ENCODE peak calls at places on chromosome 4, in nine cellular contexts. B is prostate gland, Q is mesenchymal stem cell, T is left lung, E is spleen, X is adipocyte, G is heart right ventricle, S is mammary epithelial cell, R is thoracic aorta. C is an unnamed sample. For H3K36me3, the result is how much of the 10 kb centered on the place peaks cover.

GRCh38 chr4:86498560-86499166 is 95.5 kb upstream of the PTPN13 start:
- DNase-seq in Q (peak), E (no peak), S (peak), X (peak), R (no peak), T (no peak), B (peak), G (no peak), C (no peak)

GRCh38 chr4:41072021-41072777 is 142.1 kb downstream of the APBB2 start:
- DNase-seq in T (no peak), Q (peak), S (no peak), E (no peak), B (no peak), G (no peak), R (no peak), X (no peak), C (no peak)

GRCh38 chr4:52028970-52029369 is 8.8 kb upstream of the LRRC66 start:
- DNase-seq in Q (peak), B (no peak), S (peak), E (no peak), T (no peak), G (no peak), R (no peak), X (peak), C (no peak)

GRCh38 chr4:128858875-128859696 is 49.6 kb downstream of the JADE1 start:
- DNase-seq in R (no peak), T (no peak), S (no peak), E (no peak), X (peak), G (no peak), B (no peak), Q (peak), C (peak)

GRCh38 chr4:138636791-138637190 is 378.8 kb upstream of the NOCT start:
- DNase-seq in S (no peak), E (no peak), Q (no peak), G (no peak), X (no peak), T (no peak), B (no peak), R (no peak), C (no peak)

GRCh38 chr4:139873111-139873866 is 207.7 kb downstream of the MGST2 start:
- DNase-seq in Q (no peak), B (no peak), T (peak), E (no peak), G (no peak), X (peak), R (no peak), S (no peak), C (no peak)

GRCh38 chr4:3476936-3477749 is 14.0 kb downstream of the DOK7 start:
- DNase-seq in R (no peak), S (no peak), G (no peak), E (no peak), Q (no peak), X (no peak), T (no peak), B (no peak), C (no peak)

GRCh38 chr4:2402053-2402452 is 16.4 kb downstream of the ZFYVE28 start:
- DNase-seq in X (peak), S (peak), E (no peak), Q (peak), G (peak), B (peak), R (no peak), T (peak), C (no peak)

GRCh38 chr4:185567828-185568442 is 32.6 kb upstream of the PDLIM3 start:
- DNase-seq in R (no peak), E (no peak), B (peak), G (peak), T (peak), S (no peak), Q (peak), X (peak), C (no peak)

GRCh38 chr4:5730993-5731975 is 20.3 kb downstream of the EVC start:
- DNase-seq in E (no peak), S (no peak), Q (peak), B (no peak), G (no peak), T (no peak), R (no peak), X (no peak), C (no peak)

GRCh38 chr4:138558886-138559285 is 316.7 kb upstream of the SLC7A11 start:
- DNase-seq in E (no peak), Q (no peak), S (no peak), G (no peak), R (no peak), T (no peak), B (no peak), X (peak), C (no peak)

GRCh38 chr4:12555011-12555410 is 929.1 kb downstream of the RAB28 start:
- DNase-seq in T (no peak), E (no peak), R (no peak), S (peak), Q (peak), B (no peak), X (no peak), G (no peak), C (no peak)

GRCh38 chr4:153651961-153652784 is 31.9 kb upstream of the TLR2 start:
- DNase-seq in X (peak), E (no peak), T (no peak), G (no peak), S (peak), Q (no peak), B (no peak), R (no peak), C (no peak)

GRCh38 chr4:15729910-15730533 is 27.2 kb downstream of the BST1 start:
- DNase-seq in S (peak), X (peak), R (no peak), T (no peak), Q (peak), E (no peak), G (no peak), B (peak), C (no peak)

GRCh38 chr4:167964766-167965373 is 127.5 kb upstream of the ANXA10 start:
- DNase-seq in Q (no peak), E (no peak), X (peak), T (no peak), R (no peak), S (peak), G (no peak), B (no peak), C (no peak)

GRCh38 chr4:164467493-164467892 is 286.4 kb upstream of the SMIM31 start:
- DNase-seq in R (no peak), T (no peak), B (no peak), S (peak), E (no peak), X (no peak), G (no peak), Q (no peak), C (no peak)

GRCh38 chr4:48367016-48367415 is 25.7 kb downstream of the SLAIN2 start:
- DNase-seq in E (no peak), X (no peak), B (no peak), T (no peak), Q (no peak), S (no peak), G (no peak), R (no peak), C (no peak)

GRCh38 chr4:2931765-2932560 is 31.2 kb downstream of the NOP14 start:
- DNase-seq in E (peak), T (peak), G (peak), X (no peak), R (peak), Q (no peak), B (no peak), S (no peak), C (no peak)

GRCh38 chr4:38905657-38906398 is 38.2 kb downstream of the FAM114A1 start:
- DNase-seq in T (no peak), B (no peak), R (no peak), S (no peak), E (no peak), G (no peak), Q (no peak), X (no peak), C (no peak)

GRCh38 chr4:132642196-132642817 is 506.8 kb upstream of the PCDH10 start:
- DNase-seq in T (no peak), X (peak), R (no peak), B (no peak), G (no peak), Q (peak), S (peak), E (no peak), C (no peak)

GRCh38 chr4:6541789-6542188 is 33.2 kb upstream of the MAN2B2 start:
- DNase-seq in S (peak), Q (no peak), B (no peak), T (no peak), G (no peak), X (no peak), R (no peak), E (no peak), C (no peak)

GRCh38 chr4:742742-743311 is 37.2 kb downstream of the PCGF3 start:
- DNase-seq in R (no peak), Q (peak), S (peak), T (peak), E (peak), X (peak), G (peak), B (peak), C (no peak)

GRCh38 chr4:78940752-78941151 is 1.5 kb upstream of the PAQR3 start:
- DNase-seq in R (no peak), E (no peak), X (no peak), G (no peak), S (no peak), B (no peak), Q (no peak), T (no peak), C (no peak)

GRCh38 chr4:9933184-9933583 is 88.1 kb downstream of the SLC2A9 start:
- DNase-seq in Q (no peak), T (no peak), B (no peak), G (no peak), E (no peak), R (no peak), S (no peak), X (no peak), C (no peak)

GRCh38 chr4:151176711-151177110 is 77.3 kb downstream of the RPS3A start:
- DNase-seq in R (no peak), B (no peak), Q (no peak), S (no peak), X (no peak), E (no peak), G (no peak), T (no peak), C (no peak)

GRCh38 chr4:79049840-79050520 is 110.7 kb upstream of the PAQR3 start:
- DNase-seq in B (peak), T (no peak), E (no peak), X (no peak), S (no peak), Q (no peak), R (no peak), G (no peak), C (no peak)

DNA sequence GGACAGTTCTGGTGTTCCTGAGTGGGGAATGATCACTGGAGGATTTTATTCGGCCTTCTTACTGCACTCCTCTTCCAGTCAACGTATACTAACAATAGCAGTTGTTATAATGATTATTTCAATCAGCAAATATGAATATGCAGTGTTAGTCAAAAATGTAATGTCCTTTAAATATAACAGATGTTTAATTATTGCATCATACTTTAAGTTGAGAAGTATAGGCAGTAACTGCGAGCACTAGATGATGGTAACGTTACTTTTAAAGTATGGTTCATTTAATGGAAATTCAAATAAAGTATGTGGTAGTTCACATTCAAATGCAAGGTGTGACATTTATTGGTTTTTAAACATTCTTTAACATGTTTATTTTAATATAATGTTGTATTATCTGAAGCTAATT is 5.5 kb upstream of the BLTP1 start:
- DNase-seq in G (no peak), X (no peak), T (no peak), S (no peak), B (no peak), R (no peak), E (no peak), Q (no peak), C (no peak)
- H3K36me3 ChIP-seq in G (under half), X (under half), T (under half), S (under half), B (under half), R (under half), E (under half), Q (under half), C (under half)

DNA sequence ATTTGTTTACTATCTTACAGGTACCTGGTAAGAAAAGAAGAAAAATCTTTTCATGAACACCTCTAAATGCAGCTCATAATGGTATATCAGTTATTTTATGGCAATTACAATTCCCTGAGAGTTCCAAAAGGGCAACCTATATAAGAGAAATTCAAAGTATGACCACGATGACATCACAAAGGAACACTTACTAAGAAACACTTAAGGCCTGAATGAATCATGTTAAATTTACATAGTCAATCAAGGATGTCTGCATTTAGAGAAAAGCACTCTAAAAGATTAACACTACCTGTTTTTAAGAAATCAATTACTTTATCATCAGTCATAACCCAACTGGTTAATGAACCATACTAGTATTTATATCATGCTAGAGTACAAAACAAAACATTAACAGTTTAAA is 63.9 kb downstream of the LCORL start:
- DNase-seq in X (no peak), T (no peak), Q (peak), E (no peak), S (no peak), B (no peak), R (no peak), G (no peak), C (no peak)
- H3K36me3 ChIP-seq in X (under half), T (under half), Q (under half), E (under half), S (under half), B (under half), R (under half), G (half or more), C (under half)

GRCh38 chr4:13580018-13580417 is 35.7 kb upstream of the NKX3-2 start:
- DNase-seq in X (no peak), B (no peak), T (no peak), E (no peak), R (no peak), Q (no peak), S (no peak), G (no peak), C (no peak)
- H3K36me3 ChIP-seq in X (half or more), B (under half), T (half or more), E (half or more), R (half or more), Q (under half), S (under half), G (half or more), C (under half)

GRCh38 chr4:7829687-7830580 is 109.7 kb downstream of the AFAP1 start:
- DNase-seq in Q (no peak), E (no peak), G (no peak), X (no peak), T (no peak), B (no peak), R (no peak), S (no peak), C (no peak)

GRCh38 chr4:7832331-7832730 is 107.3 kb downstream of the AFAP1 start:
- DNase-seq in G (no peak), R (no peak), X (no peak), B (no peak), Q (no peak), T (no peak), E (no peak), S (no peak), C (no peak)

GRCh38 chr4:7830747-7831146 is 108.9 kb downstream of the AFAP1 start:
- DNase-seq in S (no peak), G (no peak), R (no peak), B (no peak), X (no peak), E (no peak), T (no peak), Q (no peak), C (no peak)

GRCh38 chr4:7831330-7831729 is 108.3 kb downstream of the AFAP1 start:
- DNase-seq in T (no peak), B (no peak), E (no peak), X (peak), G (no peak), R (no peak), S (no peak), Q (peak), C (peak)

GRCh38 chr4:7831858-7832257 is 107.8 kb downstream of the AFAP1 start:
- DNase-seq in X (no peak), B (no peak), S (no peak), R (no peak), G (no peak), E (no peak), Q (no peak), T (no peak), C (no peak)
- H3K36me3 ChIP-seq in X (under half), B (under half), S (under half), R (under half), G (under half), E (under half), Q (under half), T (under half), C (under half)

DNA sequence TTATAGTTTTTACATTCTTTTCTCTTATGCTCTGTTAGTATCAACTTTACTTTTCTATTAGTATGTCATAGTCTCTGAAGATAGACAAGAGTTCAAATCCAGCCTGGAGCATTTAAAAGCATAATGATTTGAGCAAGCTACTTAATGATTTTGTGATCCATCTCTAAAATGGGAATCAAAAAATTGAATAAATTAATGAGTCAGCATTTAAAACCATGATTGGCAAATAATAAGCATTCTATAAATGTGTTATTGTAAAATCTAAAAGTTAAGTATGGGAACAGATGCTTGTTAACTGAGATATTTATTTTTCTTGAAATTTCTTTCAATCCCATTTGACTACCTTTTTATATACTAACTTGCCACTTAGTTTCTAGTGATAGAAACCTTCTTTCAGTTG is 391.6 kb downstream of the PCDH7 start:
- DNase-seq in X (no peak), G (no peak), E (no peak), B (no peak), T (no peak), R (no peak), S (no peak), Q (no peak), C (no peak)
- H3K36me3 ChIP-seq in X (under half), G (under half), E (under half), B (under half), T (under half), R (under half), S (under half), Q (under half), C (under half)

DNA sequence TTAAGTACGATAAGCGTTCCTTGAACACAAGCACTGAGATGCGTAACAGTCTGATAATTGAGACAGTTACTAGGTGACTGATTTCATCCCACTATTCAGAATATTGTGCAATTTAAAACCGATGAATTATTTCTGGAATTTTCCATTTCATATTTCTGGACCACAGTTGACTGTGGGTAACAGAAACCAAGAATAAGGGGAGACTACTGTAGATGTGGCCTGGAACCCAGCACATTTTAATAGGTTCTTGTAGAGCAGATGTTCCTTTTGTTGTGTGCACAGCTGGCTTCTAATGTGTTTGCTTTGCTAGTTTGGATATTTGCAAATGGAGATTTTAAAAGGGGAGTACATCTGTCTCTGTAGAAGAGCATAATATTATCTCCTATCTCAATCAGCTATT is 16.5 kb downstream of the NAAA start:
- DNase-seq in R (no peak), B (no peak), S (no peak), Q (no peak), E (no peak), G (no peak), X (no peak), T (no peak), C (no peak)
- H3K36me3 ChIP-seq in R (under half), B (under half), S (under half), Q (under half), E (half or more), G (half or more), X (under half), T (under half), C (under half)

DNA sequence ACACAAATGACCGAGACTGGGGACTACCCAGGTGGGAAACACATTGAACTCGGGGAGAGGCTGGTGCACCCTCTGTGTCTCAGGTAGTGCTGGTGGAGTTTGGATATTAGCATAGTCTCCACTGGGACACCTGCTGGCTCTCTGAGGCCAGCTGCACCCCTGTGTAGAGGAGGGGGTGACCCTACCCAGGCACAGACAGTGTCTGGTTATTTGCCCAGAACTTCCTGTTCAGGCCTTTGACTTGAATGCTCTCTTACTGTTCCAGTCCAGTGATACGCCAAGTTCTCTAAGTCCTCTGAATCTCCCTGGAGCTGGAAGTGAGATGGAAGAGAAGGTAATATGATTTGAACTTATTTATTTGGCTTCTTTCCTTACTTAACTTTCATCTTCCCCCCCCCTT is 76.9 kb downstream of the AASDH start:
- DNase-seq in G (no peak), X (no peak), T (no peak), R (no peak), B (no peak), Q (no peak), S (no peak), E (no peak), C (no peak)
- H3K36me3 ChIP-seq in G (under half), X (under half), T (under half), R (under half), B (under half), Q (under half), S (under half), E (under half), C (under half)

DNA sequence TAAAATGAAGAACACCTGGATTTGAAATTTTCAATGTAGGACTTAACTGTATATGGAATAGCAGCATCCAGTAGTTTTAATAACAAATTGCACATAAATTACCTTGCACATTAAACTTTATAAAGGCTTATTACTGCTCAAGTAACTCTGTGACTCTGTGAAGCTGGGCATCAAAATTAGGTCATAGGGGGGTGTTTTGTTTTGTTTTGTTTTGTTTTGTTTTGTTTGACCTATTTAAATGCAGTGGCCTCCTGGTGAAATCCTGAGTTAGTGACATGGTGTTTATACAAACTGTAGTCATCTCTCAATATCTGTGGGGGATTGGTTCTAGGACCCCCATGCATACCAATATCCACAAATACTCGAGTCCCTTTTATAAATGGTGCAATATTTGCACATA is 51.9 kb upstream of the ADAD1 start:
- DNase-seq in G (no peak), Q (no peak), X (no peak), T (no peak), E (no peak), S (no peak), B (no peak), R (no peak), C (no peak)
- H3K36me3 ChIP-seq in G (half or more), Q (under half), X (under half), T (half or more), E (under half), S (under half), B (under half), R (under half), C (under half)